ENCODE peak calls at places on chromosomes 4 and X, in six cellular contexts. W, V, J, R, K and M are unnamed samples.

GRCh38 chr4:61478340-61478739 is 278.2 kb downstream of the ADGRL3 start:
- DNase-seq in W (no peak), V (no peak), J (peak; percentile 2), R (no peak), K (no peak), M (no peak)

GRCh38 chr4:110544594-110544993 is 68.6 kb downstream of the ENPEP start:
- DNase-seq in W (no peak), V (no peak), J (no peak), R (no peak), K (no peak), M (no peak)

GRCh38 chr4:52234539-52235174 is 183.6 kb downstream of the SPATA18 start:
- DNase-seq in W (no peak), V (no peak), J (peak; percentile 38), R (peak; percentile 15), K (no peak), M (no peak)

GRCh38 chrX:17397074-17397473 is 22.1 kb downstream of the NHS start:
- DNase-seq in W (no peak), V (no peak), J (no peak), R (no peak), K (no peak), M (no peak)

GRCh38 chr4:8547912-8548730 is 32.1 kb upstream of the GPR78 start:
- DNase-seq in W (no peak), V (no peak), J (peak; percentile 20), R (no peak), K (no peak), M (no peak)

GRCh38 chr4:84578540-84579409 is 4.2 kb upstream of the CDS1 start:
- DNase-seq in W (peak; percentile 41), V (peak; percentile 25), J (peak; percentile 17), R (peak; percentile 17), K (no peak), M (no peak)

GRCh38 chr4:2930135-2930805 is 32.9 kb downstream of the NOP14 start:
- DNase-seq in W (no peak), V (no peak), J (no peak), R (no peak), K (peak; percentile 48), M (no peak)

GRCh38 chr4:158578476-158578875 is 56.8 kb downstream of the RXFP1 start:
- DNase-seq in W (no peak), V (no peak), J (peak; percentile 25), R (no peak), K (no peak), M (no peak)

GRCh38 chr4:146222313-146222712 is 8.0 kb downstream of the REELD1 start:
- DNase-seq in W (no peak), V (no peak), J (no peak), R (no peak), K (no peak), M (no peak)

GRCh38 chrX:69136546-69137331 is 28.5 kb downstream of the PJA1 start:
- DNase-seq in W (no peak), V (peak; percentile 58), J (no peak), R (peak; percentile 32), K (peak; percentile 68), M (no peak)

GRCh38 chr4:141900841-141901240 is 264.5 kb downstream of the IL15 start:
- DNase-seq in W (no peak), V (no peak), J (no peak), R (no peak), K (no peak), M (no peak)

GRCh38 chrX:12999422-12999821 is 24.5 kb downstream of the TMSB4X start:
- DNase-seq in W (peak; percentile 83), V (no peak), J (no peak), R (no peak), K (no peak), M (no peak)

GRCh38 chrX:140526138-140526537 is 21.3 kb upstream of the SOX3 start:
- DNase-seq in W (no peak), V (peak; percentile 23), J (no peak), R (no peak), K (no peak), M (no peak)

GRCh38 chr4:61442936-61443335 is 242.8 kb downstream of the ADGRL3 start:
- DNase-seq in W (no peak), V (no peak), J (no peak), R (no peak), K (no peak), M (no peak)

GRCh38 chr4:56253631-56254241 is 133.6 kb downstream of the AASDH start:
- DNase-seq in W (no peak), V (no peak), J (no peak), R (no peak), K (no peak), M (no peak)

GRCh38 chr4:2256156-2256731 is 5.7 kb downstream of the MXD4 start:
- DNase-seq in W (no peak), V (no peak), J (peak; percentile 24), R (no peak), K (peak; percentile 79), M (peak; percentile 14)

GRCh38 chr4:108762559-108763225 is at the start of gene ETNPPL:
- DNase-seq in W (no peak), V (peak; percentile 79), J (peak; percentile 55), R (no peak), K (peak; percentile 67), M (no peak)

GRCh38 chr4:41394362-41394960 is 137.7 kb downstream of the UCHL1 start:
- DNase-seq in W (no peak), V (no peak), J (no peak), R (no peak), K (no peak), M (no peak)

GRCh38 chr4:91935217-91935616 is 368.5 kb upstream of the GRID2 start:
- DNase-seq in W (no peak), V (no peak), J (no peak), R (no peak), K (no peak), M (no peak)

GRCh38 chr4:183966371-183966770 is 61.3 kb downstream of the STOX2 start:
- DNase-seq in W (no peak), V (no peak), J (no peak), R (no peak), K (no peak), M (no peak)

GRCh38 chr4:8315343-8316250 is 46.0 kb downstream of the HTRA3 start:
- DNase-seq in W (no peak), V (no peak), J (peak; percentile 64), R (peak; percentile 15), K (peak; percentile 74), M (peak; percentile 6)

DNA sequence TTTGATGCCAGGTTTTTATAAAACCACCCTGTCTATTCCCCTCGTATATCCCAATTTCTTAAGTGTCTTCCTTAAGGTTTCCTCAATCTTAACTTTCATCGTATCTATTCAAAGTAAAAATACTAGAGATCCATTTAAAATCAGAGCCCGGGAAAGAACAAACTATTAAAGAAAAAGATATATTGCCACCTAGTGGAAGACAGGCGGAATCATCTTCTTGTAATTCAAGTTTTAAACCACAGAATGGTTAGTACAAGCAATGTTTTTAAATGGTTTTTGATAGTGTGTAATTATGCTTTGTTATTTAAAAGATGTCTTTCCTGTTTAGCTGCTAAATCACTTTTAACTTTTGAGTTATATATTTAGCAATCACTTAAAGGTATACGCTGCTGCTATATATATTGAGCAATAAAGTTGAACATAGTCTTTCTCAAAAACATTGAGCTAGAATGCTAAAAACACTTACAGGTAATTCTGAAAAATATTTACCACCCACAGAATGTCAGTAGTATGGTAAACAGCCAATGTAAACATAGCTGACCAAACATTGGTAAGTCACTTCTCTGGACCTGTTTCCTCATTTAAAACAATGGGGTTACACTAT is 18.2 kb downstream of the PRDM8 start:
- DNase-seq in W (peak; percentile 14), V (no peak), J (no peak), R (no peak), K (no peak), M (no peak)
- TF ChIP-seq CTCF in W (peak; percentile 43), V (peak; percentile 47), J (peak; percentile 74), R (peak; percentile 59), K (peak; percentile 70), M (peak; percentile 88)

DNA sequence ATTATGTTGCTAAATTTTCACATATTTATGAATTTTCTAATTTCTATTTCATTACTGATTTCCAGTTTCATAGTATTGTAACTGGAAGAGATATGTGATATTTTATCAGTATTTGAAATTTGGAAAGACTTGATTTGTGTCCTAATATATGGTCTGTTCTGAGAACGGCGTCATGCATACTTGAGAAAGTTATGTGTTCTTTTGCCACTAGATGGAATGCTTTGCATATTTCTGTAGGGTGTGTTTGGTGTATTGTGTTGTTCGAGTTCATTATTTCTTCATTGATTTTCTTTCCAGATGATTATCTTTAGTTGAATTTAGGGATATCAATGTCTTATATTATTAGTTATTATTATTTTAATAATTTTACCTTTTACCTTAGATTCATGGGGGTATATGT is 110.6 kb upstream of the ITM2A start:
- DNase-seq in W (no peak), V (no peak), J (no peak), R (no peak), K (no peak), M (no peak)
- TF ChIP-seq CTCF in W (no peak), V (no peak), J (no peak), R (no peak), K (no peak), M (no peak)

DNA sequence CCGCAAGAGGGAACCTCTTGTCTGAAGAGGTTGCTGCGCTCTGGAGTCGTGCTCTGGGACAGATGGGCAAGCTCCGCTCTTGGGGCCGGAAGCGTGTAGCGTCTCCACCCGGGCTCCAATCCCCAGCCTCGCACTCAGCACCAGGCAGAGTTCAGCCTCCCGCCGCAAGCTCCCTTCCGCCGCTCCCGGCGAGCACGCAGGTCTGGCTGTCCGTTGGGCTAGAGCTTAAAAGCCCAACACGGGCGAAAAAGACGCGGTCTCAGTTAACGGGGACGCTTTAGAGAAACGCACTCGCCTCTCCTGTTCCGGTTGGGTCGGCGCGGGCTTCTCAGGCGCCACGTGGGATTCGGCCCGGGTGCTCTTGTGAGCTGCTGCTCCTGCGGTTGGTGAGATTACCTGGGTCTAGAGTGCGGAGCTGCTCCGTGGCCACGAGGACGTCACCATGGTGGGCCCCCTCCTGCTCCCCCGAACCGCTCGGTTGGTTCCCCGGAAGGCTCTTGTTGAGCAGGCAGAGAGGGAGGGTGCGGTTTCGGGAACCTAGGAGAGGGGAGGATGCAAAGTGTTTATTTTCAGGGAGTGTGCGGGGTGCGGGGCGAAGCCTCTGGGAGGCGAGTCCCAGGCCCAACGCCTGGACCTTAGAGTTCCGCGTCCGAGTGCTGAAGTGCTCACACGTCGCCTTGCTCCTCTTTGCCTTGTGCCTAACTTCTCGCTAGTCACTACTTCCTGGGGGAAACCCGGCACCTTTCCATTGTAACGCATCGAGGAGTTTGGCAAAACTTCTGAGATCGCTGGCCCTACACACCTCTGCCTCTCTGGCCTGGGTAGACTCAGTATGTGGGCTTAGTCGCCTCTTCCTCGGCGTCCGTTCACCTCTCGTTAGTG is at the start of gene TMA16:
- DNase-seq in W (peak; percentile 98), V (peak; percentile 89), J (peak; percentile 88), R (peak; percentile 72), K (peak; percentile 91), M (peak; percentile 63)
- TF ChIP-seq CTCF in W (no peak), V (no peak), J (peak; percentile 5), R (no peak), K (no peak), M (no peak)

GRCh38 chr4:176794151-176794550 is 1.4 kb upstream of the VEGFC start:
- DNase-seq in W (no peak), V (no peak), J (no peak), R (no peak), K (no peak), M (no peak)

GRCh38 chr4:176791591-176792347 is 953 bp downstream of the VEGFC start:
- DNase-seq in W (peak; percentile 1), V (peak; percentile 45), J (no peak), R (no peak), K (peak; percentile 52), M (no peak)

GRCh38 chr4:176793060-176793605 is 411 bp upstream of the VEGFC start:
- DNase-seq in W (no peak), V (no peak), J (no peak), R (no peak), K (no peak), M (no peak)

GRCh38 chr4:176790398-176790797 is 2.3 kb downstream of the VEGFC start:
- DNase-seq in W (no peak), V (no peak), J (no peak), R (no peak), K (no peak), M (no peak)

GRCh38 chr4:176792348-176793059 is at the start of gene VEGFC:
- DNase-seq in W (peak; percentile 45), V (peak; percentile 70), J (peak; percentile 79), R (no peak), K (peak; percentile 78), M (no peak)
- TF ChIP-seq CTCF in W (peak; percentile 8), V (no peak), J (no peak), R (no peak), K (peak; percentile 36), M (no peak)